ENCODE peak calls at places on chromosomes 13 and 19, in nine cellular contexts. Q is ACHN; X is AG08395; H is NCI-H1092; Y is iris pigment epithelial cell; W is AG09319; E is CD8-positive, alpha-beta memory T cell; G is IMR-90; N is HEK293T. D is an unnamed sample.

GRCh38 chr19:9885077-9885552 is 50.0 kb downstream of the PIN1 start:
- DNase-seq in W (peak), X (peak), H (peak), G (peak), N (peak), E (no peak), Q (peak), Y (peak), D (no peak)

GRCh38 chr13:95403349-95404140 is 102.3 kb upstream of the ABCC4 start:
- DNase-seq in H (no peak), G (no peak), E (no peak), N (no peak), W (no peak), Q (no peak), Y (no peak), X (no peak), D (no peak)

GRCh38 chr19:21677696-21678418 is 89.5 kb downstream of the ZNF100 start:
- DNase-seq in G (no peak), N (no peak), Y (no peak), X (no peak), W (no peak), H (no peak), Q (no peak), E (no peak), D (no peak)

GRCh38 chr19:46919324-46919723 is 58.5 kb downstream of the ARHGAP35 start:
- DNase-seq in W (no peak), E (no peak), G (peak), N (no peak), Q (peak), X (peak), H (no peak), Y (peak), D (no peak)

GRCh38 chr13:28492527-28493367 is 2.2 kb downstream of the FLT1 start:
- DNase-seq in Y (peak), E (no peak), Q (no peak), N (no peak), W (no peak), G (no peak), X (no peak), H (no peak), D (no peak)

GRCh38 chr13:105491345-105491744 is 1044.1 kb downstream of the EFNB2 start:
- DNase-seq in H (no peak), E (no peak), X (no peak), G (no peak), N (no peak), Y (no peak), Q (no peak), W (no peak), D (no peak)

GRCh38 chr19:16435238-16435911 is 36.4 kb downstream of the EPS15L1 start:
- DNase-seq in Y (peak), X (peak), N (no peak), Q (peak), H (no peak), E (no peak), G (peak), W (peak), D (no peak)

GRCh38 chr13:27186295-27186694 is 14.7 kb upstream of the USP12 start:
- DNase-seq in Q (no peak), N (no peak), H (no peak), W (no peak), G (no peak), E (no peak), X (no peak), Y (no peak), D (no peak)

GRCh38 chr19:31232871-31233270 is 116.4 kb downstream of the TSHZ3 start:
- DNase-seq in Y (peak), G (peak), X (peak), W (peak), N (no peak), H (no peak), Q (no peak), E (no peak), D (no peak)

GRCh38 chr13:75963318-75963717 is 327.2 kb downstream of the LMO7 start:
- DNase-seq in N (no peak), X (no peak), G (no peak), Y (peak), W (no peak), Q (no peak), E (no peak), H (peak), D (no peak)

GRCh38 chr13:45364876-45365557 is 24.0 kb upstream of the TPT1 start:
- DNase-seq in X (no peak), H (no peak), W (no peak), Y (no peak), N (no peak), E (no peak), Q (no peak), G (no peak), D (no peak)

GRCh38 chr19:1575323-1576241 is 7.5 kb upstream of the MEX3D start:
- DNase-seq in H (no peak), W (no peak), E (no peak), X (no peak), Y (no peak), G (no peak), Q (no peak), N (no peak), D (no peak)

GRCh38 chr13:69468624-69469023 is 639.0 kb upstream of the ATXN8OS start:
- DNase-seq in Y (no peak), Q (no peak), G (no peak), N (no peak), X (no peak), H (no peak), W (no peak), E (no peak), D (no peak)

GRCh38 chr13:28401303-28402056 is 93.4 kb downstream of the FLT1 start:
- DNase-seq in W (no peak), G (peak), Y (peak), N (no peak), X (peak), E (no peak), Q (no peak), H (no peak), D (no peak)

GRCh38 chr13:27012482-27013197 is 159.0 kb downstream of the USP12 start:
- DNase-seq in N (no peak), Y (peak), H (no peak), X (peak), G (peak), E (no peak), Q (no peak), W (no peak), D (no peak)

GRCh38 chr13:32669030-32669646 is 82.9 kb downstream of the PDS5B start:
- DNase-seq in W (peak), N (peak), H (peak), G (peak), E (no peak), X (peak), Y (peak), Q (peak), D (no peak)

GRCh38 chr19:31674503-31675186 is 325.4 kb upstream of the TSHZ3 start:
- DNase-seq in E (no peak), N (no peak), G (peak), H (no peak), W (no peak), X (peak), Y (no peak), Q (no peak), D (no peak)

GRCh38 chr13:98451676-98452105 is 125.2 kb downstream of the STK24 start:
- DNase-seq in E (no peak), Y (peak), N (no peak), H (no peak), Q (no peak), W (no peak), X (no peak), G (peak), D (no peak)

GRCh38 chr19:40282209-40282580 is 3.0 kb downstream of the AKT2 start:
- DNase-seq in W (no peak), G (no peak), X (no peak), E (no peak), N (no peak), Q (no peak), H (no peak), Y (no peak), D (no peak)

GRCh38 chr13:80012281-80012680 is 328.6 kb downstream of the SPRY2 start:
- DNase-seq in N (no peak), Y (peak), X (no peak), H (no peak), G (no peak), E (no peak), Q (peak), W (no peak), D (no peak)

GRCh38 chr19:40130013-40130412 is 39.3 kb upstream of the ZNF780A start:
- DNase-seq in E (no peak), Q (no peak), H (no peak), N (no peak), Y (no peak), X (no peak), W (no peak), G (no peak), D (no peak)

GRCh38 chr13:30463820-30464495 is 1.8 kb downstream of the HMGB1 start:
- DNase-seq in E (peak), N (no peak), Y (peak), H (no peak), G (peak), X (peak), Q (peak), W (no peak), D (peak)

GRCh38 chr13:50512602-50513527 is 330.6 kb downstream of the DLEU7 start:
- DNase-seq in H (no peak), E (peak), Q (no peak), Y (peak), G (peak), W (no peak), N (peak), X (peak), D (peak)

GRCh38 chr19:17553256-17553655 is 2.2 kb upstream of the COLGALT1 start:
- DNase-seq in X (peak), H (peak), G (peak), E (no peak), N (no peak), Q (no peak), W (peak), Y (peak), D (no peak)

GRCh38 chr13:43939149-43939548 is 59.4 kb downstream of the LACC1 start:
- DNase-seq in N (no peak), W (no peak), H (no peak), G (no peak), Y (no peak), X (no peak), E (no peak), Q (no peak), D (no peak)

GRCh38 chr19:52689804-52690394 is 44.9 kb downstream of the ZNF611 start:
- DNase-seq in Q (no peak), Y (peak), N (peak), G (no peak), W (no peak), E (peak), X (peak), H (no peak), D (peak)

GRCh38 chr13:49098771-49099512 is 121.2 kb upstream of the MLNR start:
- DNase-seq in H (no peak), E (no peak), W (no peak), N (no peak), Y (no peak), G (no peak), Q (peak), X (no peak), D (no peak)

GRCh38 chr13:98428256-98428966 is 148.5 kb downstream of the STK24 start:
- DNase-seq in W (no peak), G (peak), X (no peak), E (no peak), H (no peak), Y (no peak), N (no peak), Q (no peak), D (no peak)

GRCh38 chr13:95573226-95573625 is 20.7 kb downstream of the CLDN10 start:
- DNase-seq in E (no peak), X (no peak), N (no peak), W (no peak), Q (no peak), G (peak), Y (peak), H (no peak), D (no peak)

GRCh38 chr19:22532388-22533310 is 101.5 kb upstream of the ZNF492 start:
- DNase-seq in X (no peak), Q (no peak), W (no peak), E (no peak), N (no peak), Y (peak), G (no peak), H (no peak), D (no peak)

GRCh38 chr19:34351382-34351802 is 13.6 kb upstream of the GPI start:
- DNase-seq in X (no peak), G (no peak), W (no peak), N (no peak), E (no peak), H (no peak), Y (no peak), Q (peak), D (no peak)

GRCh38 chr19:2549701-2550191 is 73.8 kb downstream of the GADD45B start:
- DNase-seq in Q (no peak), G (peak), N (no peak), W (peak), E (no peak), Y (peak), X (peak), H (no peak), D (no peak)

GRCh38 chr13:30147380-30147779 is 160.0 kb downstream of the KATNAL1 start:
- DNase-seq in X (no peak), Y (no peak), E (no peak), G (no peak), W (no peak), H (no peak), Q (no peak), N (no peak), D (no peak)

GRCh38 chr19:21439372-21439771 is 42.4 kb downstream of the ZNF493 start:
- DNase-seq in E (no peak), H (no peak), G (no peak), Q (no peak), N (no peak), X (no peak), W (no peak), Y (peak), D (no peak)

GRCh38 chr13:43307921-43308433 is 284.6 kb downstream of the DNAJC15 start:
- DNase-seq in G (peak), Y (peak), N (no peak), Q (no peak), E (no peak), H (peak), X (peak), W (peak), D (no peak)

GRCh38 chr13:94351292-94352000 is 128.0 kb downstream of the DCT start:
- DNase-seq in X (peak), H (no peak), Y (peak), N (no peak), W (no peak), E (no peak), Q (no peak), G (peak), D (no peak)

GRCh38 chr13:78193853-78194252 is 275.2 kb upstream of the EDNRB start:
- DNase-seq in G (no peak), Q (no peak), X (no peak), W (no peak), Y (no peak), E (no peak), H (no peak), N (no peak), D (no peak)

GRCh38 chr19:11481777-11482383 is 1.0 kb upstream of the ELAVL3 start:
- DNase-seq in E (peak), X (peak), H (peak), Y (peak), W (peak), G (peak), N (peak), Q (peak), D (peak)

GRCh38 chr13:50033696-50034095 is 18.5 kb downstream of the KCNRG start:
- DNase-seq in X (peak), G (peak), E (no peak), W (no peak), H (no peak), N (no peak), Q (no peak), Y (peak), D (no peak)

D was measured in effector memory CD8-positive, alpha-beta T cell.